ENCODE peak calls at places on chromosome 10, in nine cellular contexts. G is Ammon's horn; Y is AG04450; U is stimulated activated CD4-positive, alpha-beta T cell treated with anti-CD3 and anti-CD28 coated beads, Interleukin-15, amount 100 ng/mL, for 48 hours; S is caudate nucleus; K is posterior cingulate gyrus; V is NCI-H2081; M is OCI-M1; O is MV-4-11. C is an unnamed sample.

GRCh38 chr10:125028291-125028867 is 86.5 kb downstream of the ZRANB1 start:
- DNase-seq in Y (no peak), O (no peak), V (no peak), G (no peak), S (no peak), K (no peak), U (no peak), M (no peak), C (no peak)

GRCh38 chr10:132281915-132282666 is 25.7 kb downstream of the STK32C start:
- DNase-seq in U (no peak), O (no peak), V (no peak), G (no peak), Y (no peak), K (no peak), M (no peak), S (no peak), C (no peak)

GRCh38 chr10:74927701-74928100 is 101.3 kb downstream of the KAT6B start:
- DNase-seq in Y (no peak), K (no peak), O (no peak), V (no peak), U (no peak), S (no peak), G (no peak), M (no peak), C (no peak)

GRCh38 chr10:50228672-50229071 is 22.6 kb downstream of the ASAH2 start:
- DNase-seq in G (no peak), U (no peak), S (no peak), M (no peak), O (no peak), K (no peak), Y (no peak), V (no peak), C (no peak)

GRCh38 chr10:90779573-90779972 is 78.3 kb downstream of the HTR7 start:
- DNase-seq in O (peak), G (no peak), S (no peak), M (peak), U (no peak), V (no peak), Y (no peak), K (no peak), C (no peak)

GRCh38 chr10:73907841-73908517 is 3.0 kb upstream of the PLAU start:
- DNase-seq in O (peak), V (no peak), U (no peak), Y (no peak), M (peak), G (peak), K (no peak), S (no peak), C (no peak)

GRCh38 chr10:125121003-125121402 is 39.4 kb downstream of the CTBP2 start:
- DNase-seq in Y (no peak), S (no peak), U (no peak), V (no peak), G (no peak), O (no peak), M (no peak), K (no peak), C (no peak)

GRCh38 chr10:78850611-78851010 is 218.2 kb upstream of the ZMIZ1 start:
- DNase-seq in V (no peak), M (no peak), K (no peak), U (no peak), G (no peak), Y (no peak), O (no peak), S (no peak), C (no peak)

GRCh38 chr10:108052981-108053380 is 888.5 kb upstream of the SORCS1 start:
- DNase-seq in Y (no peak), K (no peak), S (no peak), M (no peak), U (no peak), V (no peak), O (no peak), G (no peak), C (no peak)

GRCh38 chr10:116402858-116403257 is 24.8 kb upstream of the PNLIPRP3 start:
- DNase-seq in Y (no peak), K (no peak), U (no peak), G (no peak), M (no peak), O (no peak), S (no peak), V (no peak), C (no peak)

GRCh38 chr10:43667317-43667731 is 18.6 kb upstream of the ZNF32 start:
- DNase-seq in M (no peak), Y (no peak), K (no peak), U (no peak), S (no peak), O (no peak), G (no peak), V (no peak), C (no peak)

C was measured in midbrain.